ENCODE peak calls at places on chromosomes 7 and 10, in eight cellular contexts. One of them, this sample, is unnamed.

GRCh38 chr7:129862672-129863071 is 90.1 kb downstream of the UBE2H start:
- DNase-seq in mesenchymal stem cell: no peak
- DNase-seq in GM23248: no peak
- DNase-seq in IMR-90: no peak
- DNase-seq in PC-3: no peak
- DNase-seq in astrocyte: no peak
- DNase-seq in fibroblast of lung: no peak
- DNase-seq in DND-41: no peak
- DNase-seq in this sample: no peak

GRCh38 chr7:38463277-38464224 is 167.6 kb downstream of the AMPH start:
- DNase-seq in IMR-90: peak; percentile 77
- DNase-seq in fibroblast of lung: peak; percentile 90
- DNase-seq in astrocyte: peak; percentile 49
- DNase-seq in mesenchymal stem cell: peak; percentile 7
- DNase-seq in GM23248: peak; percentile 66
- DNase-seq in DND-41: peak; percentile 80
- DNase-seq in PC-3: peak; percentile 27
- DNase-seq in this sample: peak; percentile 49

GRCh38 chr7:11458736-11459483 is 373.1 kb downstream of the THSD7A start:
- DNase-seq in IMR-90: peak; percentile 78
- DNase-seq in PC-3: peak; percentile 67
- DNase-seq in GM23248: peak; percentile 90
- DNase-seq in DND-41: no peak
- DNase-seq in astrocyte: peak; percentile 88
- DNase-seq in fibroblast of lung: peak; percentile 90
- DNase-seq in mesenchymal stem cell: peak; percentile 90
- DNase-seq in this sample: peak; percentile 57

GRCh38 chr10:11014671-11015141 is 3.0 kb upstream of the CELF2 start:
- DNase-seq in DND-41: no peak
- DNase-seq in mesenchymal stem cell: no peak
- DNase-seq in IMR-90: no peak
- DNase-seq in astrocyte: no peak
- DNase-seq in fibroblast of lung: no peak
- DNase-seq in PC-3: no peak
- DNase-seq in GM23248: no peak
- DNase-seq in this sample: no peak

GRCh38 chr7:155603858-155604503 is 40.5 kb upstream of the RBM33 start:
- DNase-seq in PC-3: no peak
- DNase-seq in IMR-90: no peak
- DNase-seq in fibroblast of lung: no peak
- DNase-seq in GM23248: no peak
- DNase-seq in mesenchymal stem cell: no peak
- DNase-seq in DND-41: no peak
- DNase-seq in astrocyte: no peak
- DNase-seq in this sample: no peak

GRCh38 chr7:21898265-21898930 is 47.3 kb downstream of the CDCA7L start:
- DNase-seq in PC-3: no peak
- DNase-seq in IMR-90: no peak
- DNase-seq in astrocyte: no peak
- DNase-seq in mesenchymal stem cell: no peak
- DNase-seq in GM23248: no peak
- DNase-seq in fibroblast of lung: no peak
- DNase-seq in DND-41: no peak
- DNase-seq in this sample: no peak

GRCh38 chr7:157270060-157270444 is 66.8 kb upstream of the DNAJB6 start:
- DNase-seq in PC-3: no peak
- DNase-seq in mesenchymal stem cell: no peak
- DNase-seq in GM23248: no peak
- DNase-seq in IMR-90: no peak
- DNase-seq in DND-41: no peak
- DNase-seq in astrocyte: no peak
- DNase-seq in fibroblast of lung: no peak
- DNase-seq in this sample: no peak

GRCh38 chr7:42350801-42351200 is 113.8 kb upstream of the GLI3 start:
- DNase-seq in fibroblast of lung: peak; percentile 62
- DNase-seq in PC-3: peak; percentile 37
- DNase-seq in GM23248: peak; percentile 23
- DNase-seq in DND-41: no peak
- DNase-seq in mesenchymal stem cell: no peak
- DNase-seq in astrocyte: peak; percentile 63
- DNase-seq in IMR-90: no peak
- DNase-seq in this sample: peak; percentile 13

GRCh38 chr7:114786455-114786854 is 135.4 kb upstream of the MDFIC start:
- DNase-seq in mesenchymal stem cell: no peak
- DNase-seq in DND-41: no peak
- DNase-seq in astrocyte: no peak
- DNase-seq in fibroblast of lung: no peak
- DNase-seq in IMR-90: no peak
- DNase-seq in GM23248: no peak
- DNase-seq in PC-3: no peak
- DNase-seq in this sample: no peak
- H3K4me3 ChIP-seq in mesenchymal stem cell: no peak overlapping the region
- H3K4me3 ChIP-seq in DND-41: no peak overlapping the region
- H3K4me3 ChIP-seq in astrocyte: no peak overlapping the region
- H3K4me3 ChIP-seq in fibroblast of lung: no peak overlapping the region
- H3K4me3 ChIP-seq in IMR-90: no peak overlapping the region
- H3K4me3 ChIP-seq in GM23248: no peak overlapping the region
- H3K4me3 ChIP-seq in PC-3: no peak overlapping the region
- H3K4me3 ChIP-seq in this sample: no peak overlapping the region

GRCh38 chr7:904847-905246 is 28.5 kb downstream of the GET4 start:
- DNase-seq in DND-41: no peak
- DNase-seq in PC-3: peak; percentile 53
- DNase-seq in mesenchymal stem cell: peak; percentile 38
- DNase-seq in astrocyte: no peak
- DNase-seq in GM23248: peak; percentile 64
- DNase-seq in fibroblast of lung: peak; percentile 58
- DNase-seq in IMR-90: peak; percentile 40
- DNase-seq in this sample: no peak

GRCh38 chr7:909358-910329 is 33.3 kb downstream of the GET4 start:
- DNase-seq in DND-41: no peak
- DNase-seq in PC-3: peak; percentile 23
- DNase-seq in astrocyte: no peak
- DNase-seq in GM23248: peak; percentile 63
- DNase-seq in fibroblast of lung: peak; percentile 39
- DNase-seq in mesenchymal stem cell: peak; percentile 55
- DNase-seq in IMR-90: peak; percentile 15
- DNase-seq in this sample: peak; percentile 54

GRCh38 chr7:908159-908918 is 32.0 kb downstream of the GET4 start:
- DNase-seq in PC-3: no peak
- DNase-seq in GM23248: no peak
- DNase-seq in IMR-90: no peak
- DNase-seq in astrocyte: no peak
- DNase-seq in fibroblast of lung: no peak
- DNase-seq in mesenchymal stem cell: no peak
- DNase-seq in DND-41: no peak
- DNase-seq in this sample: no peak

GRCh38 chr7:906776-907157 is 30.4 kb downstream of the GET4 start:
- DNase-seq in PC-3: no peak
- DNase-seq in IMR-90: no peak
- DNase-seq in GM23248: peak; percentile 26
- DNase-seq in fibroblast of lung: no peak
- DNase-seq in astrocyte: no peak
- DNase-seq in mesenchymal stem cell: no peak
- DNase-seq in DND-41: no peak
- DNase-seq in this sample: no peak

DNA sequence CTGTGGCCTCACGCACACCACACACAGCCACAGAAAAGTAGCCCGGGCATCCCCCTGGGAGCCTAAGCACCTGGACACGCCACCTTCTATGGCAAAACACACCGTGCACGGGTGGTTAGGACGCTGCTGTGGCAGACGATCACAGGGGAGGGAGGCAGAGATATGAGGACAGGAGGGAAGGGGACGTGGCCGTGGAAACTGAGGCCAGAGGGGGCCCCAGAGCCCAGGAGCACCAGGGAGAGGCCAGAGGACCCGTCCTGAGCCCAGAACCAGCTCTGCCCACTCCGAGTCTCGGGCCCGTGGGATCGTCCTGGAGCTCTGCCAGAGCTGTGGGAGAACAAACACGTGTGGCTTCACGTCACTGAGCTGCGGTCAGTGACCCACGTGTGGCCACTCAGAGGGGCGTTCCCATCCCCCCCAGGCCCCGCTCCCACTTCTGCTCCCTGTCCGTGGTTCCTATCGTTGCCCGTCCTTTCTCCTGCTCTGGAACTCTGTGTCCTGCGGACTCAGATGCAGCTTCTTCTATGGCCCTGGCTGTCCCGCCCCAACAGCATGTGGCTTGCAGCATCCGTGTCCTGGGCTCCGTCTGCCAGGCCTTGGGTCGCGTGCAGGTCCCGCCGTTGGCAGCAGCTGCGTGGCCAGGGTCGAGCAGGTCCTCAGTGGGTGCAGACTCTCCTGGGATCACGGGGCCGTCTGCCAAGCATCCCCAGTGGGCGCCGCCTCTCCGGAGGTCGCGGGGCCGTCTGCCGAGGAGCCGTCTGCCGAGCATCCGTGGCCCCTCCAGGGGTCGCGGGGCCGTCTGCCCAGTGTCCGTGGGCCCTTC is 31.0 kb downstream of the GET4 start:
- DNase-seq in GM23248: peak; percentile 26
- DNase-seq in IMR-90: no peak
- DNase-seq in mesenchymal stem cell: no peak
- DNase-seq in astrocyte: no peak
- DNase-seq in PC-3: no peak
- DNase-seq in DND-41: no peak
- DNase-seq in fibroblast of lung: no peak
- DNase-seq in this sample: no peak
- H3K9ac ChIP-seq in GM23248: no peak overlapping the region
- H3K9ac ChIP-seq in IMR-90: no peak overlapping the region
- H3K9ac ChIP-seq in mesenchymal stem cell: no peak overlapping the region
- H3K9ac ChIP-seq in astrocyte: no peak overlapping the region
- H3K9ac ChIP-seq in PC-3: no peak overlapping the region
- H3K9ac ChIP-seq in DND-41: no peak overlapping the region
- H3K9ac ChIP-seq in fibroblast of lung: no peak overlapping the region
- H3K9ac ChIP-seq in this sample: no peak overlapping the region

GRCh38 chr7:73717991-73718405 is 1.5 kb downstream of the STX1A start:
- DNase-seq in fibroblast of lung: peak; percentile 64
- DNase-seq in IMR-90: peak; percentile 93
- DNase-seq in mesenchymal stem cell: peak; percentile 95
- DNase-seq in PC-3: peak; percentile 95
- DNase-seq in GM23248: peak; percentile 96
- DNase-seq in DND-41: peak; percentile 73
- DNase-seq in astrocyte: peak; percentile 90
- DNase-seq in this sample: peak; percentile 87

GRCh38 chr7:73715648-73716317 is 3.7 kb downstream of the STX1A start:
- DNase-seq in IMR-90: peak; percentile 98
- DNase-seq in DND-41: no peak
- DNase-seq in PC-3: peak; percentile 98
- DNase-seq in astrocyte: peak; percentile 90
- DNase-seq in GM23248: peak; percentile 99
- DNase-seq in mesenchymal stem cell: peak; percentile 97
- DNase-seq in fibroblast of lung: peak; percentile 96
- DNase-seq in this sample: peak; percentile 97

GRCh38 chr7:73716318-73716890 is 3.1 kb downstream of the STX1A start:
- DNase-seq in PC-3: no peak
- DNase-seq in fibroblast of lung: no peak
- DNase-seq in mesenchymal stem cell: peak; percentile 14
- DNase-seq in DND-41: no peak
- DNase-seq in astrocyte: no peak
- DNase-seq in IMR-90: no peak
- DNase-seq in GM23248: no peak
- DNase-seq in this sample: no peak

GRCh38 chr7:73718438-73718881 is 1.0 kb downstream of the STX1A start:
- DNase-seq in fibroblast of lung: no peak
- DNase-seq in mesenchymal stem cell: no peak
- DNase-seq in GM23248: peak; percentile 60
- DNase-seq in IMR-90: no peak
- DNase-seq in astrocyte: no peak
- DNase-seq in PC-3: peak; percentile 38
- DNase-seq in DND-41: no peak
- DNase-seq in this sample: no peak

DNA sequence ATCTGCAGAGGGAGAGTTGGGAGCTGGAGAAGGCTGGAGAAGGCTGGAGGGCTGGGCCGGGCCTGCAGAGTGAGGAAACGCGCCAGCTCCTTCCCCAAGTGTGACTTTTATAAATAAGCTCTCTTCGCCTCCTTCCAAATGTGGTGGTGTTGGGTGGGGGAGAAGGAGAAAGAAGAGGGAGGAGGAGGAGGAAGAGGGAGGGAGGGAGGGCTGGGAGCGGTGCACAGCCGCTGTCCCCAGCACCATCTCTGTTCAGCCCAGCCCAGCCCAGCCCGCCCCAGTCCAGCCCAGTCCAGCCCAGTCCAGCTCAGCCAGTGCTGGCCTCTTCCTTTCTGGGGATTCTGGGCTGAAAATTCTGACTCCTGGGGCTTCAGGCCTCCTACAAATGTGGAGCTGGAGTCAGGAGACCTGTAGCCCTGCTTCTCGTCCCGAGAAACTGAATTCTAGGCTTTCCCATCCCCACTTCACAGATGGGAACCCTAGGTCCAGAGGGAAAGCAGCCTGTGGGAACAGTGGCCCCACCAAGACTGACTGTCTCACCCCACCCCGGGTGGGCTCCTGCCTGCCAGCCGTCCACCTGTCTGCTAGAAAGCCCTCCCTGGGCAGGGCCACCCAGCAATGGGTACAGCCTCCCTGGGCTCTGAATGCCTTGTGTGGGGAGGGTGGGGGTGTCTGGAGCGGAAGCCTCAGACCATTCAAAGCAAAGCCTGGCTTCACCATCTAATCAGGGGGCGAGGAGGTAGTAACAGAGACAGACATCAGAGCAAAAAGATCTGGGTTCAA is 2.3 kb downstream of the STX1A start:
- DNase-seq in DND-41: no peak
- DNase-seq in astrocyte: peak; percentile 47
- DNase-seq in GM23248: peak; percentile 67
- DNase-seq in PC-3: no peak
- DNase-seq in mesenchymal stem cell: peak; percentile 64
- DNase-seq in fibroblast of lung: peak; percentile 61
- DNase-seq in IMR-90: peak; percentile 26
- DNase-seq in this sample: no peak
- H3K4me3 ChIP-seq in DND-41: no peak overlapping the region
- H3K4me3 ChIP-seq in astrocyte: peak overlapping the region; percentile 88
- H3K4me3 ChIP-seq in GM23248: peak overlapping the region; percentile 95
- H3K4me3 ChIP-seq in PC-3: peak overlapping the region; percentile 95
- H3K4me3 ChIP-seq in mesenchymal stem cell: no peak overlapping the region
- H3K4me3 ChIP-seq in fibroblast of lung: peak overlapping the region; percentile 83
- H3K4me3 ChIP-seq in IMR-90: no peak overlapping the region
- H3K4me3 ChIP-seq in this sample: peak overlapping the region; percentile 14

DNA sequence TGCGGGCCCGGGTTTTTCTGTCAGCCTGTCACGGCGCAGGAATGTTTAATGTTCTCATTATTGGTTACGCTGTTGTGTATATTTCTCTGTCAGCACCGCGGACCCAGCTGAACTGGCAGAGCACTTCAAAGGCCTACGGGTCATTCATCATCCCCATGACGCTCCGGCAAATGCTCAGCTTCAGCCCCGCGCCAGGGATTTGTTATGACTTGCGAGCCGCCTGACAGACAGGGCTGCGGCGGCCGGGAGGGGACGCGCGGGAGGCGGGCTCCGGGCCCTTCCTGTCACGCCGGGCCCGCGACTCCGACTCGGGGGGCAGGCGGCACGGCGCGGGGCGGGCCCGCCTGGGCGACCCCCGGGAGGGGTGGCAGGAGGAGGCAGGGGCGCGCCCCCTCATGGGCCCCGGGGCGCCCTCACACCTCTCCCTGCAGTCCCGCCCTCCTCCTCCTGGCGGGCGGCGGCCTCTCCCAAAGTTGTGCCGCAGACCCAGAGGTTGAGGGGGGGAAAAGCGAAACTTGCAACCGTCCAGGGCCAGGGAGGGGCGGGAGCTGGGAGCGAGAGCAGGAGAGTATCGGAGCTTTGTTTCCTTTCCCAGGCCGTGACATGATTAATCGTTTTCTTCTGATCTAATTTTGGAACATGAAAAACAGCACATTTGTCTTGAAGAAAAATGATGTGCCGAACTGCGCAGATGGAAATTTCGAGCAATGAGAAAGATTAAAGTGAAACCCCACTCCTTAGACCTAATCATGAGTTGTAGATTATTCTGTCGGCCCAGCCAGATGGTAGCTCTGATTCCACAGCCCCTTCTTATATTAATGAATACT is 59.3 kb upstream of the COMTD1 start:
- DNase-seq in DND-41: peak; percentile 68
- DNase-seq in astrocyte: peak; percentile 94
- DNase-seq in IMR-90: peak; percentile 93
- DNase-seq in GM23248: peak; percentile 90
- DNase-seq in mesenchymal stem cell: peak; percentile 92
- DNase-seq in PC-3: peak; percentile 99
- DNase-seq in fibroblast of lung: peak; percentile 97
- DNase-seq in this sample: peak; percentile 89
- H3K9ac ChIP-seq in DND-41: peak overlapping the region; percentile 52
- H3K9ac ChIP-seq in astrocyte: peak overlapping the region; percentile 87
- H3K9ac ChIP-seq in IMR-90: peak overlapping the region; percentile 46
- H3K9ac ChIP-seq in GM23248: peak overlapping the region; percentile 66
- H3K9ac ChIP-seq in mesenchymal stem cell: peak overlapping the region; percentile 86
- H3K9ac ChIP-seq in PC-3: peak overlapping the region; percentile 50
- H3K9ac ChIP-seq in fibroblast of lung: peak overlapping the region; percentile 62
- H3K9ac ChIP-seq in this sample: peak overlapping the region; percentile 74

This sample was measured in adipocyte.